ENCODE peak calls at places on chromosome 5, in eight cellular contexts. Z is posterior cingulate gyrus; D is stimulated activated CD4-positive, alpha-beta T cell treated with anti-CD3 and anti-CD28 coated beads, Interleukin-1b, Interleukin-23, amount 100 ng/mL, for 4 hours; F is skeletal muscle cell; S is activated naive CD8-positive, alpha-beta T cell treated with anti-CD3 and anti-CD28 coated beads, Interleukin-2, amount 50 U/mL, for 24 hours; T is naive thymus-derived CD8-positive, alpha-beta T cell; R is heart left ventricle; Y is neuronal stem cell. V is an unnamed sample.

GRCh38 chr5:136246122-136246521 is 53.2 kb upstream of the SMIM32 start:
- DNase-seq in F (no peak), Z (no peak), D (no peak), R (no peak), S (no peak), T (no peak), Y (no peak), V (no peak)

GRCh38 chr5:44875661-44876250 is 67.0 kb downstream of the MRPS30 start:
- DNase-seq in D (peak), F (no peak), Y (no peak), R (no peak), T (no peak), S (peak), Z (no peak), V (no peak)

GRCh38 chr5:55923177-55923872 is 71.4 kb downstream of the IL6ST start:
- DNase-seq in R (peak), S (no peak), D (no peak), Y (no peak), F (no peak), T (no peak), Z (no peak), V (no peak)

GRCh38 chr5:124154714-124155113 is 591.7 kb downstream of the ZNF608 start:
- DNase-seq in Y (no peak), D (no peak), Z (no peak), F (no peak), T (no peak), S (no peak), R (no peak), V (no peak)

GRCh38 chr5:130720355-130720754 is 444.7 kb downstream of the HINT1 start:
- DNase-seq in T (no peak), R (no peak), F (no peak), D (no peak), Y (peak), S (no peak), Z (no peak), V (no peak)

GRCh38 chr5:137688248-137688840 is 47.5 kb downstream of the KLHL3 start:
- DNase-seq in Y (no peak), D (no peak), S (no peak), F (no peak), R (no peak), Z (no peak), T (no peak), V (no peak)

GRCh38 chr5:39394946-39395345 is 29.8 kb downstream of the DAB2 start:
- DNase-seq in Z (no peak), Y (no peak), T (no peak), F (peak), S (no peak), R (no peak), D (no peak), V (no peak)

GRCh38 chr5:176534640-176535039 is 2.6 kb downstream of the RNF44 start:
- DNase-seq in Z (no peak), Y (no peak), D (no peak), T (no peak), S (no peak), F (no peak), R (peak), V (no peak)

GRCh38 chr5:140346348-140347221 is at the start of gene HBEGF:
- DNase-seq in R (peak), Z (peak), T (peak), D (peak), S (peak), F (no peak), Y (peak), V (peak)

GRCh38 chr5:158976035-158976434 is 123.7 kb downstream of the EBF1 start:
- DNase-seq in R (no peak), D (no peak), T (no peak), Y (no peak), F (peak), S (no peak), Z (no peak), V (no peak)

GRCh38 chr5:169547508-169547907 is 36.1 kb upstream of the SPDL1 start:
- DNase-seq in D (no peak), F (no peak), Y (no peak), S (no peak), T (no peak), R (no peak), Z (no peak), V (no peak)

GRCh38 chr5:55597014-55597981 is 62.5 kb upstream of the PLPP1 start:
- DNase-seq in Z (no peak), S (no peak), F (no peak), D (no peak), R (peak), T (no peak), Y (no peak), V (no peak)

GRCh38 chr5:55900068-55900467 is 48.9 kb downstream of the IL31RA start:
- DNase-seq in T (no peak), Z (no peak), D (no peak), S (no peak), R (no peak), Y (no peak), F (no peak), V (no peak)

GRCh38 chr5:2187156-2187555 is 304.4 kb upstream of the IRX4 start:
- DNase-seq in R (no peak), Z (no peak), Y (no peak), T (no peak), F (no peak), D (no peak), S (no peak), V (no peak)

GRCh38 chr5:98108497-98108896 is 665.0 kb upstream of the RGMB start:
- DNase-seq in S (no peak), F (peak), D (no peak), T (no peak), R (no peak), Y (no peak), Z (no peak), V (no peak)

GRCh38 chr5:39092581-39093350 is 18.6 kb upstream of the RICTOR start:
- DNase-seq in D (no peak), R (no peak), S (no peak), Z (no peak), Y (no peak), F (no peak), T (no peak), V (no peak)

GRCh38 chr5:41869150-41869738 is 981 bp downstream of the OXCT1 start:
- DNase-seq in T (peak), Z (no peak), R (peak), D (no peak), F (no peak), Y (no peak), S (no peak), V (peak)

GRCh38 chr5:53913941-53914340 is 353.5 kb downstream of the NDUFS4 start:
- DNase-seq in S (no peak), Z (no peak), T (no peak), F (no peak), Y (no peak), D (no peak), R (no peak), V (no peak)

GRCh38 chr5:151098185-151098813 is 17.5 kb upstream of the TNIP1 start:
- DNase-seq in F (no peak), Y (no peak), R (no peak), S (peak), Z (no peak), D (no peak), T (no peak), V (no peak)

GRCh38 chr5:137186759-137187461 is 312.2 kb downstream of the SPOCK1 start:
- DNase-seq in F (peak), S (no peak), D (no peak), Y (no peak), T (no peak), Z (no peak), R (peak), V (no peak)

V was measured in GOT3.